ENCODE peak calls at places on chromosomes 13 and 19, in eight cellular contexts. G is kidney glomerular epithelial cell; D is heart left ventricle; N is hippocampal formation; C is cardiac fibroblast; M is H4; K is NK-92 treated with Interleukin-12 subunit alpha and Interleukin-12 subunit beta, amount 100 ng/mL, for 24 hours; P is activated CD8-positive, alpha-beta memory T cell treated with anti-CD3 and anti-CD28 coated beads, Interleukin-2, amount 50 U/mL, for 48 hours. H is an unnamed sample.

GRCh38 chr19:6354098-6354674 is 7.1 kb upstream of the CLPP start:
- DNase-seq in K (no peak), G (no peak), P (no peak), N (no peak), C (peak; percentile 43), D (no peak), M (no peak), H (no peak)

GRCh38 chr13:89363144-89363543 is 1692.0 kb downstream of the SLITRK5 start:
- DNase-seq in K (no peak), D (no peak), M (no peak), N (no peak), C (no peak), P (no peak), G (no peak), H (no peak)

GRCh38 chr13:67150608-67151007 is 79.5 kb downstream of the PCDH9 start:
- DNase-seq in C (no peak), N (no peak), M (no peak), P (no peak), K (no peak), D (no peak), G (no peak), H (no peak)

GRCh38 chr13:97257800-97258799 is 36.0 kb downstream of the MBNL2 start:
- DNase-seq in G (peak; percentile 56), M (peak; percentile 92), K (peak; percentile 9), N (no peak), P (no peak), D (peak; percentile 56), C (peak; percentile 95), H (no peak)

GRCh38 chr13:113754691-113755090 is 4.3 kb upstream of the TMEM255B start:
- DNase-seq in C (no peak), D (no peak), N (no peak), P (no peak), M (no peak), G (no peak), K (no peak), H (no peak)

GRCh38 chr13:33624740-33625139 is 193.2 kb upstream of the RFC3 start:
- DNase-seq in C (no peak), D (no peak), G (no peak), P (no peak), M (no peak), N (no peak), K (no peak), H (no peak)

GRCh38 chr13:60369242-60369641 is 27.8 kb upstream of the TDRD3 start:
- DNase-seq in P (no peak), D (no peak), K (no peak), N (no peak), M (no peak), C (peak; percentile 10), G (no peak), H (no peak)

GRCh38 chr19:57302020-57302465 is 18.2 kb upstream of the ZNF543 start:
- DNase-seq in K (no peak), N (no peak), C (peak; percentile 99), P (no peak), G (peak; percentile 27), M (peak; percentile 83), D (peak; percentile 25), H (no peak)

GRCh38 chr19:23983406-23983805 is 68.7 kb downstream of the ZNF726 start:
- DNase-seq in D (no peak), P (no peak), M (no peak), N (no peak), K (no peak), G (no peak), C (no peak), H (no peak)

GRCh38 chr19:4889034-4889825 is 13.5 kb downstream of the ARRDC5 start:
- DNase-seq in K (no peak), M (no peak), G (peak; percentile 31), N (no peak), C (peak; percentile 76), P (no peak), D (no peak), H (no peak)

GRCh38 chr13:20609145-20609544 is 42.2 kb downstream of the IFT88 start:
- DNase-seq in C (peak; percentile 95), P (no peak), D (no peak), G (no peak), K (no peak), M (peak; percentile 30), N (no peak), H (no peak)

GRCh38 chr19:12965017-12965811 is 4.2 kb upstream of the DAND5 start:
- DNase-seq in M (peak; percentile 65), P (peak; percentile 96), G (peak; percentile 49), D (peak; percentile 84), K (peak; percentile 64), C (peak; percentile 81), N (peak; percentile 66), H (peak; percentile 91)

GRCh38 chr19:33772858-33773180 is 23.9 kb upstream of the KCTD15 start:
- DNase-seq in G (no peak), P (no peak), N (no peak), K (no peak), D (no peak), M (no peak), C (no peak), H (no peak)

GRCh38 chr19:17784201-17785008 is 10.5 kb upstream of the B3GNT3 start:
- DNase-seq in K (peak; percentile 25), C (peak; percentile 75), D (peak; percentile 57), G (peak; percentile 41), N (peak; percentile 25), P (peak; percentile 90), M (peak; percentile 66), H (peak; percentile 73)

GRCh38 chr13:41746259-41746658 is 214.7 kb downstream of the VWA8 start:
- DNase-seq in G (peak; percentile 2), N (no peak), D (no peak), M (peak; percentile 48), C (peak; percentile 44), K (no peak), P (no peak), H (no peak)

GRCh38 chr19:55283548-55284393 is at the start of gene BRSK1:
- DNase-seq in C (peak; percentile 41), D (peak; percentile 63), M (peak; percentile 89), P (no peak), N (peak; percentile 80), G (peak; percentile 1), K (no peak), H (peak; percentile 89)

GRCh38 chr13:93794197-93794885 is 567.7 kb downstream of the GPC6 start:
- DNase-seq in N (no peak), P (peak; percentile 66), G (no peak), C (no peak), D (no peak), M (no peak), K (peak; percentile 0), H (no peak)

GRCh38 chr13:107864543-107865460 is 350.5 kb downstream of the LIG4 start:
- DNase-seq in N (no peak), G (peak; percentile 65), M (peak; percentile 36), K (no peak), C (peak; percentile 66), P (no peak), D (no peak), H (peak; percentile 51)

H was measured in ecto neural progenitor cell.